ENCODE peak calls at places on chromosomes 3 and 15, in nine cellular contexts. N is heart left ventricle, C is CD14-positive monocyte, I is fibroblast of lung, R is PC-3, D is GM20000, F is activated B cell treated with CpG ODN at 0.5 μM for 24 hours, M is cardiac fibroblast, U is Peyer's patch. G is an unnamed sample.

GRCh38 chr3:69568926-69569325 is 170.3 kb upstream of the MITF start:
- DNase-seq in N (no peak), C (no peak), I (peak), R (no peak), D (no peak), F (no peak), M (peak), U (no peak), G (no peak)

GRCh38 chr15:57237676-57238075 is 138.6 kb upstream of the CGNL1 start:
- DNase-seq in N (no peak), C (no peak), I (no peak), R (no peak), D (no peak), F (no peak), M (no peak), U (no peak), G (no peak)

GRCh38 chr3:185552358-185552877 is at the start of gene LIPH:
- DNase-seq in N (no peak), C (no peak), I (peak), R (peak), D (peak), F (no peak), M (peak), U (no peak), G (peak)

GRCh38 chr15:25641762-25642161 is 202.9 kb upstream of the UBE3A start:
- DNase-seq in N (no peak), C (no peak), I (no peak), R (no peak), D (no peak), F (no peak), M (no peak), U (no peak), G (no peak)

GRCh38 chr15:33699145-33699544 is 269.2 kb upstream of the CHRM5 start:
- DNase-seq in N (no peak), C (no peak), I (no peak), R (no peak), D (no peak), F (no peak), M (no peak), U (no peak), G (no peak)

GRCh38 chr15:95208071-95208470 is 976.7 kb downstream of the MCTP2 start:
- DNase-seq in N (no peak), C (no peak), I (no peak), R (no peak), D (no peak), F (no peak), M (no peak), U (no peak), G (no peak)

GRCh38 chr3:8852511-8852910 is 83.1 kb upstream of the OXTR start:
- DNase-seq in N (no peak), C (no peak), I (no peak), R (no peak), D (no peak), F (no peak), M (no peak), U (no peak), G (no peak)

GRCh38 chr3:32602206-32602605 is 31.5 kb upstream of the DYNC1LI1 start:
- DNase-seq in N (no peak), C (no peak), I (no peak), R (no peak), D (no peak), F (no peak), M (no peak), U (no peak), G (no peak)

GRCh38 chr15:52018244-52018643 is 775 bp upstream of the MAPK6 start:
- DNase-seq in N (no peak), C (no peak), I (peak), R (peak), D (no peak), F (no peak), M (peak), U (no peak), G (no peak)

GRCh38 chr15:44289352-44289790 is 852 bp downstream of the GOLM2 start:
- DNase-seq in N (no peak), C (no peak), I (peak), R (peak), D (no peak), F (no peak), M (peak), U (no peak), G (no peak)

GRCh38 chr3:134423153-134423552 is 48.9 kb upstream of the AMOTL2 start:
- DNase-seq in N (no peak), C (no peak), I (peak), R (peak), D (no peak), F (no peak), M (peak), U (no peak), G (no peak)

GRCh38 chr3:147218976-147219375 is 187.4 kb downstream of the ZIC4 start:
- DNase-seq in N (no peak), C (no peak), I (no peak), R (no peak), D (no peak), F (no peak), M (no peak), U (no peak), G (no peak)

GRCh38 chr15:63354771-63355650 is 26.6 kb downstream of the CA12 start:
- DNase-seq in N (no peak), C (no peak), I (no peak), R (no peak), D (no peak), F (no peak), M (no peak), U (peak), G (no peak)

GRCh38 chr3:189172668-189173419 is 1.1 kb downstream of the TPRG1 start:
- DNase-seq in N (no peak), C (no peak), I (no peak), R (peak), D (no peak), F (no peak), M (no peak), U (no peak), G (no peak)

GRCh38 chr3:24368605-24369004 is 126.0 kb downstream of the THRB start:
- DNase-seq in N (no peak), C (no peak), I (no peak), R (no peak), D (no peak), F (no peak), M (no peak), U (no peak), G (no peak)

GRCh38 chr3:12613250-12613649 is 50.7 kb downstream of the RAF1 start:
- DNase-seq in N (no peak), C (no peak), I (no peak), R (no peak), D (no peak), F (no peak), M (no peak), U (no peak), G (no peak)

GRCh38 chr15:62648954-62649353 is 393.6 kb upstream of the TPM1 start:
- DNase-seq in N (no peak), C (no peak), I (no peak), R (peak), D (peak), F (no peak), M (peak), U (no peak), G (peak)

GRCh38 chr15:68391084-68391483 is 40.9 kb downstream of the ITGA11 start:
- DNase-seq in N (no peak), C (no peak), I (no peak), R (no peak), D (no peak), F (no peak), M (no peak), U (no peak), G (no peak)

GRCh38 chr15:24823473-24823872 is 131.3 kb upstream of the SNRPN start:
- DNase-seq in N (peak), C (no peak), I (no peak), R (peak), D (no peak), F (no peak), M (no peak), U (no peak), G (no peak)

GRCh38 chr3:171776411-171776810 is 33.9 kb downstream of the PLD1 start:
- DNase-seq in N (no peak), C (no peak), I (no peak), R (no peak), D (no peak), F (no peak), M (no peak), U (no peak), G (no peak)

GRCh38 chr3:85709483-85709882 is 750.7 kb downstream of the CADM2 start:
- DNase-seq in N (no peak), C (no peak), I (no peak), R (no peak), D (no peak), F (no peak), M (no peak), U (no peak), G (no peak)

GRCh38 chr3:52895416-52895815 is 1.9 kb downstream of the STIMATE start:
- DNase-seq in N (no peak), C (no peak), I (no peak), R (no peak), D (no peak), F (no peak), M (no peak), U (no peak), G (no peak)

GRCh38 chr15:100241572-100242479 is 99.9 kb downstream of the ADAMTS17 start:
- DNase-seq in N (no peak), C (no peak), I (peak), R (peak), D (no peak), F (no peak), M (peak), U (no peak), G (no peak)

GRCh38 chr15:101407439-101407838 is 82.1 kb downstream of the PCSK6 start:
- DNase-seq in N (no peak), C (no peak), I (no peak), R (no peak), D (peak), F (no peak), M (no peak), U (no peak), G (peak)

GRCh38 chr15:84911879-84912660 is 27.6 kb downstream of the SLC28A1 start:
- DNase-seq in N (peak), C (no peak), I (peak), R (peak), D (no peak), F (no peak), M (peak), U (peak), G (no peak)

GRCh38 chr3:56937580-56937979 is 122.9 kb upstream of the SPATA12 start:
- DNase-seq in N (no peak), C (no peak), I (no peak), R (no peak), D (no peak), F (no peak), M (no peak), U (no peak), G (no peak)

GRCh38 chr3:100045696-100046095 is 68.6 kb downstream of the FILIP1L start:
- DNase-seq in N (peak), C (no peak), I (peak), R (peak), D (no peak), F (no peak), M (peak), U (no peak), G (no peak)

GRCh38 chr3:47261301-47261700 is 21.3 kb downstream of the KIF9 start:
- DNase-seq in N (no peak), C (no peak), I (no peak), R (peak), D (no peak), F (no peak), M (no peak), U (no peak), G (no peak)

GRCh38 chr3:59392116-59392515 is 342.3 kb upstream of the CFAP20DC start:
- DNase-seq in N (no peak), C (no peak), I (no peak), R (no peak), D (no peak), F (no peak), M (no peak), U (no peak), G (no peak)

GRCh38 chr3:39962566-39962965 is 153.2 kb downstream of the MYRIP start:
- DNase-seq in N (no peak), C (no peak), I (peak), R (no peak), D (no peak), F (no peak), M (peak), U (no peak), G (no peak)

GRCh38 chr3:8472549-8472948 is 29.1 kb upstream of the LMCD1 start:
- DNase-seq in N (no peak), C (no peak), I (no peak), R (no peak), D (no peak), F (no peak), M (no peak), U (no peak), G (no peak)

GRCh38 chr3:112814256-112814655 is 32.4 kb downstream of the CD200R1L start:
- DNase-seq in N (no peak), C (no peak), I (peak), R (peak), D (no peak), F (no peak), M (peak), U (no peak), G (no peak)

GRCh38 chr3:129672412-129672811 is 65.9 kb upstream of the PLXND1 start:
- DNase-seq in N (no peak), C (no peak), I (no peak), R (no peak), D (no peak), F (no peak), M (no peak), U (no peak), G (no peak)

GRCh38 chr3:138092023-138092422 is 23.4 kb downstream of the DZIP1L start:
- DNase-seq in N (no peak), C (no peak), I (peak), R (peak), D (no peak), F (no peak), M (peak), U (no peak), G (no peak)

GRCh38 chr3:140585828-140586227 is 92.0 kb upstream of the TRIM42 start:
- DNase-seq in N (no peak), C (no peak), I (peak), R (no peak), D (no peak), F (no peak), M (peak), U (no peak), G (no peak)

GRCh38 chr3:149527531-149528343 is 53.2 kb downstream of the TM4SF4 start:
- DNase-seq in N (no peak), C (no peak), I (no peak), R (no peak), D (no peak), F (no peak), M (peak), U (no peak), G (no peak)

GRCh38 chr3:180804871-180805430 is 107.5 kb upstream of the FXR1 start:
- DNase-seq in N (no peak), C (no peak), I (peak), R (peak), D (no peak), F (no peak), M (peak), U (no peak), G (no peak)

GRCh38 chr15:37133619-37134018 is 33.3 kb upstream of the MEIS2 start:
- DNase-seq in N (no peak), C (no peak), I (peak), R (peak), D (no peak), F (no peak), M (peak), U (no peak), G (no peak)

GRCh38 chr3:167732313-167733065 is 2.2 kb downstream of the PDCD10 start:
- DNase-seq in N (no peak), C (no peak), I (no peak), R (peak), D (no peak), F (no peak), M (peak), U (no peak), G (no peak)

DNA sequence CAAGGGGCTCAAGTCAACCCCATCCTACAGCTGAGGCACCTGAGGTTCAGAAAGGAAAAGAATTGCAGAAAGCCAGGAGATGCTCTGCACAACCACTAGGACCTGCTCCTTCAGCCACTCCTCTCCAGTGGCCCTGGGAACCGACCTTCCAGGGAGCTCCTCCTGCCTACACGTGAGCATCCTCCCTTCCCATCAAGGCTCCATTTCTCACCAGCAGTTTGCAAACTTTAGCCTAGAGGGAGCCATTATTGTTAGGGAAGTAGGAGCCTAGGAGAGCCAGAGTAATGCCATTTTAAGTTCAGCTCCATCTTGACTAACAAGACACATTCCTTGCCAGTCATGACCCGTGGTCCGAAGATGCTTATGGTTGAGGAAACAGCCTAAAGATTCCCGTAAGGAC is 11.2 kb upstream of the CHCHD6 start:
- DNase-seq in N (no peak), C (no peak), I (no peak), R (no peak), D (no peak), F (no peak), M (no peak), U (no peak), G (no peak)
- TF ChIP-seq CTCF in N (no peak), C (no peak), I (no peak), R (no peak), D (no peak), F (no peak), M (no peak), U (no peak), G (no peak)

GRCh38 chr3:54999801-55000200 is 71.9 kb upstream of the LRTM1 start:
- DNase-seq in N (no peak), C (no peak), I (peak), R (no peak), D (no peak), F (no peak), M (peak), U (no peak), G (no peak)

GRCh38 chr3:55002416-55002930 is 74.6 kb upstream of the LRTM1 start:
- DNase-seq in N (no peak), C (no peak), I (no peak), R (no peak), D (no peak), F (no peak), M (no peak), U (no peak), G (no peak)

GRCh38 chr3:55000946-55001345 is 73.1 kb upstream of the LRTM1 start:
- DNase-seq in N (no peak), C (no peak), I (peak), R (no peak), D (no peak), F (no peak), M (no peak), U (no peak), G (no peak)

GRCh38 chr3:55000546-55000945 is 72.7 kb upstream of the LRTM1 start:
- DNase-seq in N (no peak), C (no peak), I (peak), R (peak), D (no peak), F (no peak), M (peak), U (no peak), G (no peak)

DNA sequence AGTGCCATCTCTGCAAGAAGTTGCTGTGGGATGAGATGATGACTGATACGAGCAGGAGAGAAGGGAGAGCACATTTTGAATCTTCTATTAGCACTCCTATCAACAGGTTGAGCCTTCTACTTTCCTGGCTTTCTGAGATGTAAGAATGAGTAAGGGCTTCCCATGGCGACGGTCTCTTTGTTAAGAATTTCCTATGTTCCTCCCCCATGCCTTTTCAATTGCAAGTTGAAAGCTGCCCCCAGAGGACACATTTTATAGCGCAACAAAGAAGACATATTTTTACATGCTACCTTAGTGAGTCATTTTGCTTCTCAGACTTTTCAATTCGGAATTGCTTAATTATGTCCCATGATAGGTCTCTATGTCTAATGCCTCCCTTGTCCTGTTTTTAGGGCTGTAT is 71.3 kb upstream of the LRTM1 start:
- DNase-seq in N (no peak), C (no peak), I (peak), R (peak), D (no peak), F (no peak), M (peak), U (no peak), G (no peak)
- TF ChIP-seq CTCF in N (peak), C (peak), I (no peak), R (peak), D (no peak), F (no peak), M (peak), U (no peak), G (no peak)

DNA sequence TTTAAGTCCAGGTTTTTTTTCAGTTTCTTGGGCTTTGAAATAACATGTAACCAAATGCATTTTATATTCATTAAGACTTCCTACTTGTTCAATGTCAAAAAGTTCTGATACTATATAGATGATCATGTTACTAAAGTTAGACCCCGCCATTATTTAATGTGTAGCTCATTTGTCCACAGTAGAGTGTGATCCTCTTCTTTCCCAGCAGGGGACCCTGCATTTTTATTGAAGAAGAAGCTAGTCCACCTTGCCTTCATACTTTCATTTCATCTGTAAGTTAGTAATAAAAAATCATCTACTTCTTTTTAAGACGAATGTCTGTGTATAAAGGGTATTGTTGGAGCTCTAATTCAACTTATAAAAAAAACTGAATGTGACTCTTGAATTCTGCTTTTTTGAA is 404.6 kb downstream of the SI start:
- DNase-seq in N (no peak), C (no peak), I (no peak), R (peak), D (no peak), F (no peak), M (no peak), U (no peak), G (no peak)
- TF ChIP-seq CTCF in N (no peak), C (no peak), I (no peak), R (peak), D (no peak), F (no peak), M (no peak), U (no peak), G (no peak)

GRCh38 chr15:79849789-79850188 is 47.0 kb downstream of the MTHFS start:
- DNase-seq in N (no peak), C (no peak), I (peak), R (peak), D (peak), F (no peak), M (peak), U (no peak), G (no peak)
- TF ChIP-seq CTCF in N (peak), C (peak), I (peak), R (peak), D (peak), F (no peak), M (peak), U (peak), G (peak)

GRCh38 chr3:14602006-14602803 is 49.4 kb upstream of the CCDC174 start:
- DNase-seq in N (no peak), C (no peak), I (no peak), R (peak), D (peak), F (no peak), M (no peak), U (no peak), G (no peak)
- TF ChIP-seq CTCF in N (no peak), C (no peak), I (no peak), R (peak), D (no peak), F (no peak), M (no peak), U (no peak), G (no peak)

GRCh38 chr3:30733681-30734080 is 127.3 kb downstream of the TGFBR2 start:
- DNase-seq in N (no peak), C (no peak), I (no peak), R (no peak), D (no peak), F (no peak), M (no peak), U (no peak), G (no peak)

GRCh38 chr3:30730967-30731366 is 124.6 kb downstream of the TGFBR2 start:
- DNase-seq in N (no peak), C (no peak), I (no peak), R (no peak), D (no peak), F (no peak), M (no peak), U (no peak), G (no peak)

GRCh38 chr3:30737746-30738499 is 131.5 kb downstream of the TGFBR2 start:
- DNase-seq in N (no peak), C (no peak), I (no peak), R (peak), D (no peak), F (no peak), M (no peak), U (no peak), G (no peak)

GRCh38 chr3:30729512-30729911 is 123.1 kb downstream of the TGFBR2 start:
- DNase-seq in N (no peak), C (no peak), I (no peak), R (no peak), D (no peak), F (no peak), M (no peak), U (no peak), G (no peak)

GRCh38 chr3:30733229-30733628 is 126.8 kb downstream of the TGFBR2 start:
- DNase-seq in N (no peak), C (no peak), I (no peak), R (no peak), D (no peak), F (no peak), M (no peak), U (no peak), G (no peak)
- TF ChIP-seq CTCF in N (no peak), C (no peak), I (no peak), R (no peak), D (no peak), F (no peak), M (no peak), U (no peak), G (no peak)

GRCh38 chr3:38368238-38368637 is 21.7 kb downstream of the XYLB start:
- DNase-seq in N (no peak), C (no peak), I (no peak), R (peak), D (no peak), F (no peak), M (no peak), U (no peak), G (no peak)
- TF ChIP-seq CTCF in N (no peak), C (no peak), I (no peak), R (peak), D (no peak), F (no peak), M (peak), U (no peak), G (no peak)